ENCODE peak calls at places on chromosomes 4 and X, in four cellular contexts. M, S, R and I are unnamed samples.

GRCh38 chr4:2785613-2786012 is 7.3 kb upstream of the SH3BP2 start:
- DNase-seq in M (no peak), S (no peak), R (peak; percentile 36), I (no peak)

GRCh38 chr4:17636696-17637351 is 22.4 kb downstream of the MED28 start:
- DNase-seq in M (peak; percentile 64), S (peak; percentile 60), R (peak; percentile 86), I (peak; percentile 88)

GRCh38 chr4:8537041-8537461 is 43.1 kb upstream of the GPR78 start:
- DNase-seq in M (peak; percentile 42), S (no peak), R (peak; percentile 21), I (no peak)

GRCh38 chr4:149521611-149522010 is 294.0 kb downstream of the IQCM start:
- DNase-seq in M (no peak), S (no peak), R (no peak), I (no peak)

GRCh38 chr4:94841864-94842221 is 84.1 kb downstream of the BMPR1B start:
- DNase-seq in M (no peak), S (no peak), R (peak; percentile 9), I (no peak)

GRCh38 chr4:166174717-166175510 is 301.9 kb downstream of the TLL1 start:
- DNase-seq in M (no peak), S (no peak), R (no peak), I (no peak)

GRCh38 chr4:186204103-186204559 is 12.8 kb downstream of the CYP4V2 start:
- DNase-seq in M (no peak), S (no peak), R (peak; percentile 73), I (no peak)

GRCh38 chr4:139175647-139176298 is 1.2 kb downstream of the ELF2 start:
- DNase-seq in M (no peak), S (no peak), R (no peak), I (no peak)

GRCh38 chr4:79198886-79199591 is 126.8 kb downstream of the NAA11 start:
- DNase-seq in M (no peak), S (no peak), R (peak; percentile 78), I (no peak)

GRCh38 chr4:153804742-153805141 is 15.9 kb upstream of the SFRP2 start:
- DNase-seq in M (no peak), S (no peak), R (no peak), I (no peak)

GRCh38 chr4:177125656-177126055 is 184.0 kb upstream of the NEIL3 start:
- DNase-seq in M (no peak), S (no peak), R (no peak), I (no peak)

GRCh38 chr4:97665553-97665952 is 477.7 kb downstream of the STPG2 start:
- DNase-seq in M (no peak), S (no peak), R (no peak), I (no peak)

GRCh38 chr4:6840062-6840976 is 57.8 kb downstream of the KIAA0232 start:
- DNase-seq in M (peak; percentile 34), S (no peak), R (peak; percentile 75), I (no peak)

GRCh38 chr4:158182736-158183135 is 9.9 kb upstream of the GASK1B start:
- DNase-seq in M (no peak), S (no peak), R (peak; percentile 77), I (no peak)

GRCh38 chr4:67809502-67809901 is 55.3 kb upstream of the GNRHR start:
- DNase-seq in M (peak; percentile 68), S (no peak), R (no peak), I (peak; percentile 25)

GRCh38 chrX:46180258-46180687 is 364.9 kb downstream of the ZNF674 start:
- DNase-seq in M (peak; percentile 2), S (no peak), R (peak; percentile 12), I (no peak)

GRCh38 chr4:10579700-10580099 is 104.9 kb downstream of the CLNK start:
- DNase-seq in M (no peak), S (no peak), R (no peak), I (no peak)

GRCh38 chr4:10578027-10578426 is 106.5 kb downstream of the CLNK start:
- DNase-seq in M (no peak), S (no peak), R (no peak), I (no peak)

GRCh38 chr4:10582966-10583365 is 101.6 kb downstream of the CLNK start:
- DNase-seq in M (no peak), S (no peak), R (no peak), I (no peak)

GRCh38 chr4:10582059-10582686 is 102.4 kb downstream of the CLNK start:
- DNase-seq in M (peak; percentile 12), S (no peak), R (peak; percentile 46), I (no peak)

DNA sequence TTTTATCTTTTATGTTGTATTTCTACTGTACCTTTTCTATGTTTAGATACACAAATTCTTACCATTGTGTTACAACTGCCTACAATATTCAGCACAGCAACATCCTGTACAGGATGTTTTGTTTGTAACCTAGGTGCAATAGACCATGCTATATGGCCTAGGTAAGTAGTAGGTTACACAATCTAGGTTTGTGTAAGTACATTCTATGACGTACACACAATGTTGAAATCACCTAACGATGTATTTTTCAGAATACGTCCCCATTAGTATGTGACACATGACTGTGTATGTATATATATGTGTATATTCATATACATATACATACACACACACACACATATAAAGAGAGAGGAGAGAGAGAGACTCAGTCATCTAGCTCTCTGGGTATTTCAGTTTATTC is 103.5 kb downstream of the CLNK start:
- DNase-seq in M (no peak), S (no peak), R (no peak), I (no peak)
- TF ChIP-seq ATF2 in M (no peak), S (no peak), R (no peak), I (no peak)

GRCh38 chr4:120443111-120443510 is 376.5 kb upstream of the MAD2L1 start:
- DNase-seq in M (no peak), S (no peak), R (no peak), I (no peak)
- TF ChIP-seq JUN in M (no peak), S (no peak), R (no peak), I (no peak)

DNA sequence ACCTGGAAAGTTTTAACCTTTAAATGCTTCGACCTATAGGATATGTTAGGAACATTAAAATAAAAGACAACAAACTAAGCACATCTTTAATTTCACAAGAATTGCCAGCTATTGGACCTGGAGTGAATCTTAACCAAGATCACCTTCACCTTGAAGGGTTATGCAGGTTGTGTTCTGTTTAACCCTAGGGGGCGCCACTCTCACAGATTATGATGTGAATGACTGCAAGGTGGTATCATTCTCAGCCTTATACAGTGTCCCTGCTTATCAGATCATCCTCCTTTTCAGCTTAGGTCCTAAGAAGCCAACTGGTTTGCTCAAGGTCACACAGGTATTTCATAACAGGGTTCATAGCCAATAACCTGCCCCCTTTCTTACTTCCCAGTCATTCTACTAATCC is 23.5 kb downstream of the INTS6L start:
- DNase-seq in M (no peak), S (no peak), R (peak; percentile 56), I (peak; percentile 40)
- TF ChIP-seq CTCF in M (no peak), S (no peak), R (peak; percentile 52), I (peak; percentile 59)

DNA sequence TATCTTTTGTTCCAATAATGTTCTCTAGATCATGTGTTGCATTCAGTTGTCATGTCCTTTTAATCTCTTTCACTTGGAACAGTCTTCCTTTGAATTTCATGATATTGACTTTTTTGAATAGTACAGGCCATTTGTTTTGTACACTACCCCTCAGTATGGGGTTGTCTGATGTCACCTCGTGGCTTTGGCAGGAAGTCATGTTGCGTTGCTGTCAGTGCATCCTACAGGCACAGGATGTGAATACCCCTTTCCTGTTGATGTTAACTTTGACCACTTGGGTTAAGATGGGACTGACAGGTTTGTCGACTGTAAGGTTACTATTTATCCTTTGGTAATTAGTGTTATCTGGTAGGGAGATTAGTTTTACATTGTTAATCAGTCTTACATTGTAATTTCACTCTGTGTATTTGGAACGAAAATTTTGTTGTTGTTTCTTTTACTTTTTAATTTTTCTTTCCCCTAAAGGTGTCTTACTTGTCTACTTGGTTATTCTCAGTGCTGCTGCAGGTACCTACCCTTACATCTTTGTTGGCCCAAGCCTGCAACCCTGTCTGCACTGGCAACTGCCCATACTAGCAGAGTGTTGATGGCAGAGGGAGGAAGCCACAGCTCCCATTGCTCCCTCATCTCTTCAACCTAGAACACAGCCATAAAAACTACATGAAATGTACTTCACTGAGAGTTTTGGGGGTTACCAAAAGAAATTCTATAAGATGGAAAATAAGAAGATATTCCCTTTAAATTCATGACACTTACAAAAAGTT is 14.7 kb upstream of the ATP8A1 start:
- DNase-seq in M (no peak), S (no peak), R (no peak), I (no peak)
- TF ChIP-seq ATF2 in M (no peak), S (no peak), R (no peak), I (no peak)

DNA sequence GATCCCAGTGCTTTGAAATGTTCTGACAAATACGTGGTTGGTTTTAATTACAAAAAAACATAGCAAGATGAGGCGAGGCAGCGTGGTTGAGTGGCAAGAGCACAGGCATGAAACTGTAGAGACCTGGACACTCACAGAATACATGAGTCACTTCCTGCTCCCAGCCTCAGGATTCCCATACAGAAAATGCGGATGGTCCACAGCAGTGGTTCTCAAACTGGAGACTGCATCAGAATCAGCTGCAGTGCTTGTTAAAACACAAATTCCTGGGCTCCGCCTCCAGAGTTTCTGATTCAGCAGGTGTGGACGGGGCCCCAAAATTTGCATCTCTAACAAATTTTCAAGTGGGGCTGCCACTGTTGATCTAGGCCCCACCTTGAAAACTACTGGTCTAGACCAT is 10.1 kb downstream of the OTOP1 start:
- DNase-seq in M (no peak), S (no peak), R (no peak), I (peak; percentile 25)
- TF ChIP-seq JUN in M (no peak), S (no peak), R (no peak), I (no peak)

DNA sequence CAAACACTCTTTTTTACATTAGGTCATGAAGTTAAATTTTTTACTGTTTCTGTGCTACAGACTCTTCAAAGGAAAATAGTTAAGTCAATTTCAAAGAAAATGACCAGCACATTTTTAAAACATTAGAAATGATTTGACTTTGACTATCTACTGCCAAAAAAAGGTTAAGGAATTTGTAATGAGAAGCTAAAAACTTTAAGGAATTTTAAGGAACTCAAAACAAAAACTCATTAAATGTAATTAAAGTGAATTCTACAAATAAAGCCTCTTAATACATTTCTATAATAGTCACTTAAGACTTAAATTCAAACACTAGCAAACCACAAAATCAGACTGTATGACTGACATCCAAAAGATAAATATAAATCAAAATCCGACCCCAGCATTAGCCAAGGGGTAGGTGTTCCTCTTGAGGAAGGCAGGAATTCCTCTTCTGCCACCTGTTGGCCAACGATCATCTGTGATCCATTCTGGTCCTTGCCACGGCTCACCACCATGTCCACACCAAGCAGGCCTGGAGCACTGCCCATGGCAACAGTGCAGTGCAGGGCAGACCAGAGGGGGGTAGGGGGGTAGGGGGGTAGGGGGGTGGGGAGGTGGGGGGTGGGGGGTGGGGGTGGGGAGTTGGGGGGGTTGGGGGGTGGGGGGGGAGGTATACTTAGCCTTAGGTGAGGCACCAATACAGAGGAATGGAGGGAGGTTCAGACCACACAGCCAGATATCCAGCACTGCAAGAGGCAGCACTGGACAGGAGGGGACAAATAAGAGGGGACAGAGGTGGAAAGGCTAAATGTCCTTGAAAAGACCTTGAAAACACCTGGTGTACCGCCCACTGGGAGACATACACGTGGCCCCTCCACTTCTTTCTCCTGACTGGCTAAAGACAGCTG is 287.4 kb downstream of the CHIC1 start:
- DNase-seq in M (peak; percentile 1), S (no peak), R (peak; percentile 46), I (peak; percentile 29)
- TF ChIP-seq CTCF in M (peak; percentile 40), S (peak; percentile 48), R (peak; percentile 9), I (no peak)

GRCh38 chrX:131762802-131763234 is 218.9 kb downstream of the OR13H1 start:
- DNase-seq in M (no peak), S (no peak), R (peak; percentile 53), I (no peak)
- TF ChIP-seq ATF2 in M (no peak), S (no peak), R (no peak), I (no peak)